ENCODE peak calls at places on chromosome 2, in six cellular contexts. Y is sciatic nerve; A is naive thymus-derived CD8-positive, alpha-beta T cell; S is NCI-H1092; V is AG04449; M is stimulated activated naive CD4-positive, alpha-beta T cell. R is an unnamed sample.

GRCh38 chr2:239005586-239005985 is 157.7 kb downstream of the TWIST2 start:
- DNase-seq in M (no peak), V (no peak), A (no peak), Y (peak), S (no peak), R (no peak)

GRCh38 chr2:133497261-133497893 is 70.9 kb downstream of the NCKAP5 start:
- DNase-seq in Y (no peak), A (no peak), M (no peak), S (no peak), V (no peak), R (no peak)

GRCh38 chr2:43303120-43303519 is 76.7 kb upstream of the ZFP36L2 start:
- DNase-seq in Y (no peak), V (no peak), M (no peak), A (no peak), S (no peak), R (no peak)

GRCh38 chr2:134399096-134399495 is 145.2 kb downstream of the MGAT5 start:
- DNase-seq in Y (no peak), S (no peak), M (no peak), A (no peak), V (no peak), R (no peak)

GRCh38 chr2:100376836-100377235 is 40.6 kb downstream of the CHST10 start:
- DNase-seq in V (no peak), Y (no peak), M (no peak), S (no peak), A (no peak), R (no peak)

GRCh38 chr2:230714122-230714453 is 1.4 kb downstream of the CAB39 start:
- DNase-seq in Y (no peak), V (peak), M (peak), S (no peak), A (peak), R (peak)

GRCh38 chr2:196287977-196288538 is 116.7 kb upstream of the STK17B start:
- DNase-seq in Y (no peak), A (no peak), V (no peak), M (no peak), S (no peak), R (no peak)

GRCh38 chr2:101619191-101619591 is 78.3 kb upstream of the MAP4K4 start:
- DNase-seq in A (no peak), V (no peak), M (no peak), S (no peak), Y (peak), R (no peak)

GRCh38 chr2:239285071-239285931 is 115.5 kb downstream of the HDAC4 start:
- DNase-seq in M (no peak), V (no peak), S (no peak), Y (peak), A (no peak), R (peak)

GRCh38 chr2:241217320-241218031 is 29.0 kb downstream of the ANO7 start:
- DNase-seq in A (peak), V (no peak), Y (peak), M (peak), S (no peak), R (no peak)

GRCh38 chr2:168490916-168491605 is 35.0 kb downstream of the CERS6 start:
- DNase-seq in S (no peak), M (no peak), V (no peak), Y (no peak), A (no peak), R (no peak)

GRCh38 chr2:26172866-26173595 is at the start of gene GAREM2:
- DNase-seq in Y (peak), S (no peak), M (no peak), V (no peak), A (no peak), R (no peak)

GRCh38 chr2:195115738-195116137 is 541.3 kb upstream of the SLC39A10 start:
- DNase-seq in Y (no peak), V (no peak), M (no peak), S (no peak), A (no peak), R (no peak)

GRCh38 chr2:120805590-120805989 is 69.9 kb downstream of the GLI2 start:
- DNase-seq in V (no peak), M (no peak), Y (no peak), A (no peak), S (no peak), R (no peak)

GRCh38 chr2:108927936-108928659 is 60.9 kb downstream of the EDAR start:
- DNase-seq in S (no peak), A (peak), V (no peak), M (peak), Y (no peak), R (peak)

GRCh38 chr2:39665811-39666488 is at the start of gene TMEM178A:
- DNase-seq in Y (no peak), A (no peak), M (no peak), V (no peak), S (peak), R (no peak)

GRCh38 chr2:231037202-231037730 is at the start of gene C2orf72:
- DNase-seq in Y (no peak), S (no peak), A (no peak), V (no peak), M (no peak), R (no peak)

GRCh38 chr2:54107903-54108615 is 7.4 kb upstream of the ACYP2 start:
- DNase-seq in V (no peak), A (no peak), M (no peak), Y (no peak), S (no peak), R (no peak)

GRCh38 chr2:238973038-238973772 is 125.3 kb downstream of the TWIST2 start:
- DNase-seq in Y (peak), V (no peak), M (no peak), A (no peak), S (no peak), R (no peak)

GRCh38 chr2:54099834-54100595 is 15.4 kb upstream of the ACYP2 start:
- DNase-seq in Y (no peak), A (no peak), S (no peak), V (no peak), M (no peak), R (no peak)

GRCh38 chr2:174971868-174972781 is 33.1 kb downstream of the CHN1 start:
- DNase-seq in M (no peak), A (no peak), V (no peak), S (no peak), Y (no peak), R (no peak)

GRCh38 chr2:240149943-240150784 is 9.7 kb upstream of the OTOS start:
- DNase-seq in V (no peak), S (no peak), M (peak), Y (no peak), A (no peak), R (no peak)

GRCh38 chr2:65654496-65654895 is 222.1 kb upstream of the SPRED2 start:
- DNase-seq in Y (no peak), V (no peak), A (no peak), S (no peak), M (no peak), R (no peak)

GRCh38 chr2:142873850-142874287 is 3.6 kb upstream of the KYNU start:
- DNase-seq in S (no peak), M (no peak), Y (no peak), V (no peak), A (no peak), R (no peak)

GRCh38 chr2:240557101-240557751 is 562 bp downstream of the ANKMY1 start:
- DNase-seq in V (no peak), S (no peak), Y (peak), A (no peak), M (no peak), R (no peak)

GRCh38 chr2:202036601-202037037 is 3.0 kb downstream of the FZD7 start:
- DNase-seq in Y (no peak), V (no peak), M (no peak), S (no peak), A (no peak), R (no peak)

R was measured in CD4-positive, alpha-beta memory T cell.